ENCODE peak calls at places on chromosomes 5 and 9, in six cellular contexts. One of them, this sample, is unnamed.

GRCh38 chr9:99049641-99050040 is 55.3 kb upstream of the TGFBR1 start:
- DNase-seq in GM12891: no peak
- DNase-seq in H1: no peak
- DNase-seq in GM12878: no peak
- DNase-seq in HepG2: no peak
- DNase-seq in K562: no peak
- DNase-seq in this sample: no peak

GRCh38 chr5:96031180-96031579 is 69.5 kb upstream of the ELL2 start:
- DNase-seq in GM12891: no peak
- DNase-seq in H1: no peak
- DNase-seq in GM12878: no peak
- DNase-seq in HepG2: no peak
- DNase-seq in K562: no peak
- DNase-seq in this sample: no peak

GRCh38 chr9:121736147-121736721 is 84.8 kb downstream of the DAB2IP start:
- DNase-seq in GM12891: no peak
- DNase-seq in H1: peak
- DNase-seq in GM12878: no peak
- DNase-seq in HepG2: no peak
- DNase-seq in K562: peak
- DNase-seq in this sample: no peak

GRCh38 chr5:149837680-149838269 is 106.8 kb downstream of the PDE6A start:
- DNase-seq in GM12891: no peak
- DNase-seq in H1: peak
- DNase-seq in GM12878: no peak
- DNase-seq in HepG2: peak
- DNase-seq in K562: peak
- DNase-seq in this sample: no peak

GRCh38 chr5:107672212-107673105 is 1.7 kb upstream of the EFNA5 start:
- DNase-seq in GM12891: peak
- DNase-seq in H1: peak
- DNase-seq in GM12878: no peak
- DNase-seq in HepG2: peak
- DNase-seq in K562: peak
- DNase-seq in this sample: peak

GRCh38 chr9:15276328-15276969 is 30.6 kb downstream of the TTC39B start:
- DNase-seq in GM12891: no peak
- DNase-seq in H1: no peak
- DNase-seq in GM12878: no peak
- DNase-seq in HepG2: peak
- DNase-seq in K562: no peak
- DNase-seq in this sample: no peak

GRCh38 chr9:136196465-136197371 is 8.2 kb downstream of the LHX3 start:
- DNase-seq in GM12891: no peak
- DNase-seq in H1: peak
- DNase-seq in GM12878: no peak
- DNase-seq in HepG2: no peak
- DNase-seq in K562: no peak
- DNase-seq in this sample: no peak

GRCh38 chr9:82054264-82055015 is 65.9 kb downstream of the SPATA31D1 start:
- DNase-seq in GM12891: no peak
- DNase-seq in H1: no peak
- DNase-seq in GM12878: no peak
- DNase-seq in HepG2: no peak
- DNase-seq in K562: no peak
- DNase-seq in this sample: no peak

GRCh38 chr5:76688836-76689235 is 27.1 kb upstream of the F2R start:
- DNase-seq in GM12891: no peak
- DNase-seq in H1: no peak
- DNase-seq in GM12878: no peak
- DNase-seq in HepG2: no peak
- DNase-seq in K562: no peak
- DNase-seq in this sample: no peak

GRCh38 chr5:24547127-24547526 is 97.7 kb downstream of the CDH10 start:
- DNase-seq in GM12891: no peak
- DNase-seq in H1: no peak
- DNase-seq in GM12878: no peak
- DNase-seq in HepG2: no peak
- DNase-seq in K562: no peak
- DNase-seq in this sample: no peak

GRCh38 chr5:97737608-97738007 is 554.6 kb upstream of the RIOK2 start:
- DNase-seq in GM12891: no peak
- DNase-seq in H1: no peak
- DNase-seq in GM12878: no peak
- DNase-seq in HepG2: no peak
- DNase-seq in K562: no peak
- DNase-seq in this sample: no peak

GRCh38 chr5:160245506-160246100 is 16.3 kb downstream of the FABP6 start:
- DNase-seq in GM12891: no peak
- DNase-seq in H1: no peak
- DNase-seq in GM12878: no peak
- DNase-seq in HepG2: no peak
- DNase-seq in K562: no peak
- DNase-seq in this sample: no peak

GRCh38 chr9:14314424-14314928 is 535 bp upstream of the NFIB start:
- DNase-seq in GM12891: no peak
- DNase-seq in H1: no peak
- DNase-seq in GM12878: no peak
- DNase-seq in HepG2: peak
- DNase-seq in K562: peak
- DNase-seq in this sample: no peak

GRCh38 chr5:66653380-66653779 is 57.2 kb downstream of the MAST4 start:
- DNase-seq in GM12891: no peak
- DNase-seq in H1: no peak
- DNase-seq in GM12878: no peak
- DNase-seq in HepG2: no peak
- DNase-seq in K562: no peak
- DNase-seq in this sample: no peak

GRCh38 chr5:40389591-40389990 is 290.1 kb upstream of the PTGER4 start:
- DNase-seq in GM12891: no peak
- DNase-seq in H1: no peak
- DNase-seq in GM12878: no peak
- DNase-seq in HepG2: no peak
- DNase-seq in K562: no peak
- DNase-seq in this sample: no peak

GRCh38 chr5:7010578-7010977 is 297.3 kb downstream of the TENT4A start:
- DNase-seq in GM12891: no peak
- DNase-seq in H1: no peak
- DNase-seq in GM12878: no peak
- DNase-seq in HepG2: no peak
- DNase-seq in K562: no peak
- DNase-seq in this sample: no peak

GRCh38 chr5:10562202-10563131 is 1.4 kb upstream of the ANKRD33B start:
- DNase-seq in GM12891: peak
- DNase-seq in H1: peak
- DNase-seq in GM12878: peak
- DNase-seq in HepG2: no peak
- DNase-seq in K562: no peak
- DNase-seq in this sample: peak

GRCh38 chr9:96383165-96383939 is at the start of gene SLC35D2:
- DNase-seq in GM12891: peak
- DNase-seq in H1: peak
- DNase-seq in GM12878: no peak
- DNase-seq in HepG2: peak
- DNase-seq in K562: peak
- DNase-seq in this sample: no peak

GRCh38 chr5:112415552-112415951 is 3.5 kb downstream of the EPB41L4A start:
- DNase-seq in GM12891: no peak
- DNase-seq in H1: no peak
- DNase-seq in GM12878: no peak
- DNase-seq in HepG2: no peak
- DNase-seq in K562: no peak
- DNase-seq in this sample: no peak

GRCh38 chr5:1736889-1737711 is 62.5 kb downstream of the MRPL36 start:
- DNase-seq in GM12891: peak
- DNase-seq in H1: peak
- DNase-seq in GM12878: no peak
- DNase-seq in HepG2: no peak
- DNase-seq in K562: no peak
- DNase-seq in this sample: no peak

GRCh38 chr5:172932313-172933017 is 26.8 kb upstream of the RPL26L1 start:
- DNase-seq in GM12891: peak
- DNase-seq in H1: peak
- DNase-seq in GM12878: no peak
- DNase-seq in HepG2: peak
- DNase-seq in K562: peak
- DNase-seq in this sample: peak
- TF ChIP-seq POLR2AphosphoS5 in GM12891: no peak
- TF ChIP-seq POLR2AphosphoS5 in H1: peak
- TF ChIP-seq POLR2AphosphoS5 in GM12878: no peak
- TF ChIP-seq POLR2AphosphoS5 in HepG2: no peak
- TF ChIP-seq POLR2AphosphoS5 in K562: no peak
- TF ChIP-seq POLR2AphosphoS5 in this sample: no peak

GRCh38 chr9:128903871-128904371 is 16.9 kb upstream of the PHYHD1 start:
- DNase-seq in GM12891: no peak
- DNase-seq in H1: no peak
- DNase-seq in GM12878: no peak
- DNase-seq in HepG2: no peak
- DNase-seq in K562: no peak
- DNase-seq in this sample: no peak

GRCh38 chr9:128903079-128903461 is 17.7 kb upstream of the PHYHD1 start:
- DNase-seq in GM12891: no peak
- DNase-seq in H1: no peak
- DNase-seq in GM12878: no peak
- DNase-seq in HepG2: no peak
- DNase-seq in K562: no peak
- DNase-seq in this sample: no peak

GRCh38 chr9:128901379-128901778 is 19.4 kb upstream of the PHYHD1 start:
- DNase-seq in GM12891: no peak
- DNase-seq in H1: no peak
- DNase-seq in GM12878: no peak
- DNase-seq in HepG2: no peak
- DNase-seq in K562: no peak
- DNase-seq in this sample: no peak

GRCh38 chr9:128901822-128902221 is 19.0 kb upstream of the PHYHD1 start:
- DNase-seq in GM12891: no peak
- DNase-seq in H1: no peak
- DNase-seq in GM12878: no peak
- DNase-seq in HepG2: no peak
- DNase-seq in K562: no peak
- DNase-seq in this sample: no peak

DNA sequence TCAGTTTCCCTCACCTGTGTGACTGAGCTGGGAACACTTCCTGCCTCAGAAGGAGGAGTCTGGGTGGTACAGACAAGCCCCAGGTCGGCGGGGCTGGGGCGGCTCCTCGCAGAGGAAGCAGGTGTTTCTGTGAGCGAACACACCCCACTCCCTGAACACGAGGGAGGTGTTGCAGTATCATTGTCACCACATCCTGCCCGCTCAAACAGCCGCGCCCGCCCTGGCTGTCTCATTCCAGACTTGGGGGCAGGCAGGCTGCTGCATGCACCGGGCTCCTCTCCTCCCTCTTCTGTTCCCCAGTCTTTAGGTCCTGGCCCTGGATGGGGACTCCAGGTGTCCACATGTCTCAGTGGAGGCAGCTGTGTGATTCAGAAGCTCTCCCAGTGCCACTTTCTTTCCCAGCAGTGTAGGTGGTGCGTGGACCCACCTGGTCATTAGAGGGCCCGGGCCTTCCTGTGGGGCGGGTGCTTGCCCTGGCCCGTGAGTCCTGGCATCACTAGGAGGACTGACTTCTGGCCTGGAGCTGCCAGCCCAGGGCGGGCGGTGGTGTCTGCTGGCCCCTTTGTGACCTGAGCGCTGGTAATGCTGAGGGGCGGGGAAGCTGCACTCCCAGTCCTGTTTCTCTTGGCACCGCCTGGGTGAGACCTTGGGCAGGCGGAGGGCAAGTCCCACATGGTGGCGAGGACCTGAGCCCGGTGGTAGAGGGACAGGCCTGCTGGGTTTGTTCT is 18.3 kb upstream of the PHYHD1 start:
- DNase-seq in GM12891: peak
- DNase-seq in H1: no peak
- DNase-seq in GM12878: no peak
- DNase-seq in HepG2: no peak
- DNase-seq in K562: no peak
- DNase-seq in this sample: peak
- TF ChIP-seq POLR2A in GM12891: no peak
- TF ChIP-seq POLR2A in H1: no peak
- TF ChIP-seq POLR2A in GM12878: peak
- TF ChIP-seq POLR2A in HepG2: no peak
- TF ChIP-seq POLR2A in K562: no peak
- TF ChIP-seq POLR2A in this sample: peak

GRCh38 chr5:41522193-41522786 is 11.9 kb upstream of the PLCXD3 start:
- DNase-seq in GM12891: no peak
- DNase-seq in H1: no peak
- DNase-seq in GM12878: no peak
- DNase-seq in HepG2: no peak
- DNase-seq in K562: no peak
- DNase-seq in this sample: no peak

GRCh38 chr5:41532485-41532884 is 22.1 kb upstream of the PLCXD3 start:
- DNase-seq in GM12891: no peak
- DNase-seq in H1: no peak
- DNase-seq in GM12878: no peak
- DNase-seq in HepG2: no peak
- DNase-seq in K562: no peak
- DNase-seq in this sample: no peak

GRCh38 chr5:41524174-41524573 is 13.8 kb upstream of the PLCXD3 start:
- DNase-seq in GM12891: no peak
- DNase-seq in H1: no peak
- DNase-seq in GM12878: no peak
- DNase-seq in HepG2: no peak
- DNase-seq in K562: no peak
- DNase-seq in this sample: no peak

GRCh38 chr5:41526699-41527098 is 16.3 kb upstream of the PLCXD3 start:
- DNase-seq in GM12891: no peak
- DNase-seq in H1: no peak
- DNase-seq in GM12878: no peak
- DNase-seq in HepG2: no peak
- DNase-seq in K562: no peak
- DNase-seq in this sample: no peak

DNA sequence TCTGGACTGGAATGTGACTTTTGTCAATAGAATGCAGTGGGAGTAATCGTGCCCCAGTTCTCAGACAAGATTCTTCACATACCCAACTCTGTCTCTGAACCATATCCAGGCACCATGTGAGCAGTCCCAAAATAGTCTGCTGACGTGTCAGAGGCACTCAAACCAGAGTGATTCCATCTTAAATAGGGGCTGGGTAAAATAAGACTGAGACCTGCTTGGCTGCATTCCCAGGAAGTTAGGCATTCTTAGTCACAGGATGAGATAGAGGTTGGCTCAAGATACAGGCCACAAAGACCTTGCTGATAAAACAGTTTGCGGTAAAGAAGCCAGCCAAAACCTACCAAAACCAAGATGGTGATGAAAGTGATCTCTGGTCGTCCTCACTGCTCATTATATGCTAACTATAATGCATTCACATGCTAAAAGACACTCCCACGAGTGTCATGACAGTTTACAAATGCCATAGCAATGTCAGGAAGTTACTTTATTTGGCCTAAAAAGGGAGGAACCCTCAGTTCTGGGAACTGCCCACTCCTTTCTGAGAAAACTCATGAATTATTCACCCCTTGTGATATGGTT is 16.9 kb upstream of the PLCXD3 start:
- DNase-seq in GM12891: no peak
- DNase-seq in H1: no peak
- DNase-seq in GM12878: no peak
- DNase-seq in HepG2: no peak
- DNase-seq in K562: no peak
- DNase-seq in this sample: no peak
- TF ChIP-seq TAF1 in GM12891: no peak
- TF ChIP-seq TAF1 in H1: no peak
- TF ChIP-seq TAF1 in GM12878: no peak
- TF ChIP-seq TAF1 in HepG2: no peak
- TF ChIP-seq TAF1 in K562: no peak
- TF ChIP-seq TAF1 in this sample: no peak

GRCh38 chr5:128199104-128199503 is 115.5 kb downstream of the SLC12A2 start:
- DNase-seq in GM12891: no peak
- DNase-seq in H1: no peak
- DNase-seq in GM12878: no peak
- DNase-seq in HepG2: no peak
- DNase-seq in K562: no peak
- DNase-seq in this sample: no peak
- TF ChIP-seq POLR2AphosphoS5 in GM12891: no peak
- TF ChIP-seq POLR2AphosphoS5 in H1: no peak
- TF ChIP-seq POLR2AphosphoS5 in GM12878: no peak
- TF ChIP-seq POLR2AphosphoS5 in HepG2: no peak
- TF ChIP-seq POLR2AphosphoS5 in K562: no peak
- TF ChIP-seq POLR2AphosphoS5 in this sample: no peak